ENCODE peak calls at places on chromosomes 12 and 14, in nine cellular contexts. One of them, this sample, is unnamed. For H3K27me3, the result is how much of the 10 kb centered on the place peaks cover.

GRCh38 chr14:66432334-66432733 is 53.8 kb upstream of the CCDC196 start:
- DNase-seq in K562: no peak
- DNase-seq in IMR-90: no peak
- DNase-seq in prostate gland: no peak
- DNase-seq in adrenal gland: no peak
- DNase-seq in stomach: no peak
- DNase-seq in suprapubic skin: no peak
- DNase-seq in transverse colon: no peak
- DNase-seq in thyroid gland: no peak
- DNase-seq in this sample: no peak

GRCh38 chr14:69842671-69843407 is 36.4 kb upstream of the SMOC1 start:
- DNase-seq in prostate gland: no peak
- DNase-seq in transverse colon: no peak
- DNase-seq in thyroid gland: no peak
- DNase-seq in IMR-90: no peak
- DNase-seq in adrenal gland: no peak
- DNase-seq in suprapubic skin: no peak
- DNase-seq in K562: no peak
- DNase-seq in stomach: no peak
- DNase-seq in this sample: no peak

GRCh38 chr14:104687601-104688504 is 1.6 kb upstream of the INF2 start:
- DNase-seq in transverse colon: peak
- DNase-seq in IMR-90: no peak
- DNase-seq in prostate gland: peak
- DNase-seq in thyroid gland: peak
- DNase-seq in K562: no peak
- DNase-seq in stomach: peak
- DNase-seq in suprapubic skin: no peak
- DNase-seq in adrenal gland: peak
- DNase-seq in this sample: peak

GRCh38 chr14:102408729-102409128 is 46.0 kb downstream of the TECPR2 start:
- DNase-seq in stomach: no peak
- DNase-seq in prostate gland: no peak
- DNase-seq in thyroid gland: peak
- DNase-seq in IMR-90: peak
- DNase-seq in K562: no peak
- DNase-seq in suprapubic skin: no peak
- DNase-seq in adrenal gland: no peak
- DNase-seq in transverse colon: no peak
- DNase-seq in this sample: peak

GRCh38 chr12:49189731-49190314 is 943 bp upstream of the TUBA1A start:
- DNase-seq in adrenal gland: peak
- DNase-seq in suprapubic skin: no peak
- DNase-seq in stomach: no peak
- DNase-seq in transverse colon: no peak
- DNase-seq in prostate gland: no peak
- DNase-seq in IMR-90: no peak
- DNase-seq in K562: no peak
- DNase-seq in thyroid gland: no peak
- DNase-seq in this sample: no peak

GRCh38 chr12:126668961-126669360 is 1598.0 kb upstream of the TMEM132C start:
- DNase-seq in adrenal gland: no peak
- DNase-seq in thyroid gland: no peak
- DNase-seq in transverse colon: no peak
- DNase-seq in stomach: no peak
- DNase-seq in prostate gland: no peak
- DNase-seq in K562: no peak
- DNase-seq in IMR-90: no peak
- DNase-seq in suprapubic skin: no peak
- DNase-seq in this sample: no peak

GRCh38 chr12:56872366-56872765 is 61.8 kb downstream of the SDR9C7 start:
- DNase-seq in stomach: no peak
- DNase-seq in K562: no peak
- DNase-seq in transverse colon: no peak
- DNase-seq in prostate gland: no peak
- DNase-seq in adrenal gland: no peak
- DNase-seq in suprapubic skin: no peak
- DNase-seq in IMR-90: peak
- DNase-seq in thyroid gland: no peak
- DNase-seq in this sample: no peak

GRCh38 chr12:131833896-131834641 is 5.9 kb downstream of the MMP17 start:
- DNase-seq in stomach: no peak
- DNase-seq in transverse colon: no peak
- DNase-seq in thyroid gland: no peak
- DNase-seq in IMR-90: peak
- DNase-seq in adrenal gland: no peak
- DNase-seq in prostate gland: no peak
- DNase-seq in K562: peak
- DNase-seq in suprapubic skin: peak
- DNase-seq in this sample: no peak

GRCh38 chr14:40213701-40214100 is 781.5 kb upstream of the FBXO33 start:
- DNase-seq in adrenal gland: no peak
- DNase-seq in transverse colon: no peak
- DNase-seq in K562: no peak
- DNase-seq in thyroid gland: no peak
- DNase-seq in stomach: no peak
- DNase-seq in IMR-90: no peak
- DNase-seq in suprapubic skin: no peak
- DNase-seq in prostate gland: no peak
- DNase-seq in this sample: no peak

GRCh38 chr14:81516941-81517797 is 16.5 kb downstream of the SEL1L start:
- DNase-seq in thyroid gland: peak
- DNase-seq in IMR-90: peak
- DNase-seq in adrenal gland: no peak
- DNase-seq in K562: no peak
- DNase-seq in stomach: no peak
- DNase-seq in prostate gland: peak
- DNase-seq in transverse colon: peak
- DNase-seq in suprapubic skin: no peak
- DNase-seq in this sample: no peak

GRCh38 chr12:52364061-52364460 is 3.2 kb downstream of the KRT85 start:
- DNase-seq in thyroid gland: no peak
- DNase-seq in K562: no peak
- DNase-seq in prostate gland: no peak
- DNase-seq in stomach: no peak
- DNase-seq in suprapubic skin: no peak
- DNase-seq in adrenal gland: no peak
- DNase-seq in IMR-90: no peak
- DNase-seq in transverse colon: no peak
- DNase-seq in this sample: no peak

GRCh38 chr12:93025145-93026103 is 96.3 kb upstream of the EEA1 start:
- DNase-seq in stomach: no peak
- DNase-seq in prostate gland: peak
- DNase-seq in suprapubic skin: no peak
- DNase-seq in transverse colon: no peak
- DNase-seq in IMR-90: peak
- DNase-seq in thyroid gland: no peak
- DNase-seq in K562: peak
- DNase-seq in adrenal gland: no peak
- DNase-seq in this sample: no peak

GRCh38 chr12:30694412-30694955 is 1.2 kb downstream of the IPO8 start:
- DNase-seq in IMR-90: peak
- DNase-seq in K562: no peak
- DNase-seq in prostate gland: no peak
- DNase-seq in transverse colon: no peak
- DNase-seq in thyroid gland: peak
- DNase-seq in stomach: no peak
- DNase-seq in suprapubic skin: no peak
- DNase-seq in adrenal gland: no peak
- DNase-seq in this sample: no peak

GRCh38 chr12:32444895-32445294 is 45.5 kb downstream of the FGD4 start:
- DNase-seq in thyroid gland: no peak
- DNase-seq in prostate gland: no peak
- DNase-seq in K562: no peak
- DNase-seq in adrenal gland: no peak
- DNase-seq in stomach: no peak
- DNase-seq in suprapubic skin: no peak
- DNase-seq in transverse colon: no peak
- DNase-seq in IMR-90: peak
- DNase-seq in this sample: no peak

GRCh38 chr12:87185367-87185766 is 843.8 kb downstream of the C12orf50 start:
- DNase-seq in prostate gland: no peak
- DNase-seq in transverse colon: no peak
- DNase-seq in thyroid gland: no peak
- DNase-seq in adrenal gland: no peak
- DNase-seq in stomach: no peak
- DNase-seq in K562: no peak
- DNase-seq in suprapubic skin: no peak
- DNase-seq in IMR-90: no peak
- DNase-seq in this sample: no peak

GRCh38 chr12:26361964-26362363 is 166.6 kb downstream of the SSPN start:
- DNase-seq in thyroid gland: no peak
- DNase-seq in stomach: no peak
- DNase-seq in IMR-90: no peak
- DNase-seq in K562: no peak
- DNase-seq in transverse colon: no peak
- DNase-seq in adrenal gland: no peak
- DNase-seq in suprapubic skin: no peak
- DNase-seq in prostate gland: no peak
- DNase-seq in this sample: no peak

GRCh38 chr12:25935355-25936144 is 22.9 kb upstream of the RASSF8 start:
- DNase-seq in adrenal gland: no peak
- DNase-seq in suprapubic skin: no peak
- DNase-seq in IMR-90: no peak
- DNase-seq in stomach: no peak
- DNase-seq in K562: no peak
- DNase-seq in transverse colon: no peak
- DNase-seq in prostate gland: no peak
- DNase-seq in thyroid gland: no peak
- DNase-seq in this sample: no peak

GRCh38 chr14:70755655-70756054 is 53.7 kb downstream of the MAP3K9 start:
- DNase-seq in IMR-90: no peak
- DNase-seq in prostate gland: peak
- DNase-seq in thyroid gland: no peak
- DNase-seq in transverse colon: no peak
- DNase-seq in adrenal gland: no peak
- DNase-seq in stomach: no peak
- DNase-seq in K562: no peak
- DNase-seq in suprapubic skin: no peak
- DNase-seq in this sample: no peak

GRCh38 chr12:4148418-4149056 is 125.0 kb upstream of the CCND2 start:
- DNase-seq in stomach: peak
- DNase-seq in IMR-90: no peak
- DNase-seq in prostate gland: no peak
- DNase-seq in transverse colon: peak
- DNase-seq in K562: no peak
- DNase-seq in suprapubic skin: no peak
- DNase-seq in adrenal gland: peak
- DNase-seq in thyroid gland: peak
- DNase-seq in this sample: no peak

GRCh38 chr14:100582496-100583165 is 4.6 kb downstream of the BEGAIN start:
- DNase-seq in prostate gland: no peak
- DNase-seq in suprapubic skin: no peak
- DNase-seq in K562: no peak
- DNase-seq in stomach: no peak
- DNase-seq in transverse colon: no peak
- DNase-seq in thyroid gland: no peak
- DNase-seq in IMR-90: no peak
- DNase-seq in adrenal gland: no peak
- DNase-seq in this sample: no peak

GRCh38 chr12:132066345-132066685 is 77.8 kb downstream of the DDX51 start:
- DNase-seq in adrenal gland: no peak
- DNase-seq in prostate gland: no peak
- DNase-seq in suprapubic skin: no peak
- DNase-seq in thyroid gland: no peak
- DNase-seq in transverse colon: peak
- DNase-seq in IMR-90: no peak
- DNase-seq in stomach: no peak
- DNase-seq in K562: no peak
- DNase-seq in this sample: no peak

DNA sequence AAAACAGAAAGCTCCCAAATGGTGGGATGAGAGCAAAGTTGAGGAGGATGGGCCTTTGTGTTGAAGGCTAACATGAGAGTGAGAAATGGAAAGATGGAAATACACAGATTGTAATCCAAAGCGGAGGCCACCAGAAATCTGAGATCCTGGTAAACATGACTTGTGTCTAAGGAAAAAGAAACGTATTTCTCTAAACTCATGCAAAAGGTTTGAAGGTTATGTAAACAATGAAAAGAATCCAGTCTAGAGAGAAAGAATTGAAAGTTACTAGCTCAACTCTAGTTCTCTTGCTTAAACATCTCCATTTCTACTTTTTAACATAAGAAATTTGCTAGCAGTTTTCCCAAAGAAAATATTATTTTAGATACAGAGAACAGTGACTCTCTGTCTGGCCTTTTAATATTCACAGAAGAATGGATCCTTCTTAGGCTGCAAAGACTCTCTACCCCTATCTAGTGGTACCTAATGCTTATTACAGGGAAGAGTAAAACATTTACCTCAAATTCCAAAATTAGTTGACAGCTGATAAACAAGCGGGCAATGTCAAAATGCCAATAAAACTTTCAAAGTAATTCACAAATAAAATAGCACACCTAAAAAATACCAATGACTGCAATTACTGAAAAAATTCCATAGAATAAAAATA is 75.8 kb upstream of the SOX5 start:
- DNase-seq in prostate gland: no peak
- DNase-seq in suprapubic skin: no peak
- DNase-seq in thyroid gland: no peak
- DNase-seq in IMR-90: peak
- DNase-seq in stomach: no peak
- DNase-seq in transverse colon: no peak
- DNase-seq in K562: peak
- DNase-seq in adrenal gland: no peak
- DNase-seq in this sample: no peak
- TF ChIP-seq CTCF in prostate gland: no peak
- TF ChIP-seq CTCF in suprapubic skin: no peak
- TF ChIP-seq CTCF in thyroid gland: no peak
- TF ChIP-seq CTCF in IMR-90: peak
- TF ChIP-seq CTCF in stomach: no peak
- TF ChIP-seq CTCF in transverse colon: no peak
- TF ChIP-seq CTCF in K562: peak
- TF ChIP-seq CTCF in adrenal gland: no peak
- TF ChIP-seq CTCF in this sample: no peak

GRCh38 chr12:69779928-69780327 is 41.3 kb downstream of the RAB3IP start:
- DNase-seq in prostate gland: no peak
- DNase-seq in K562: peak
- DNase-seq in adrenal gland: peak
- DNase-seq in IMR-90: peak
- DNase-seq in suprapubic skin: no peak
- DNase-seq in transverse colon: no peak
- DNase-seq in stomach: no peak
- DNase-seq in thyroid gland: no peak
- DNase-seq in this sample: no peak
- H3K27me3 ChIP-seq in prostate gland: under half
- H3K27me3 ChIP-seq in K562: under half
- H3K27me3 ChIP-seq in adrenal gland: under half
- H3K27me3 ChIP-seq in IMR-90: under half
- H3K27me3 ChIP-seq in suprapubic skin: under half
- H3K27me3 ChIP-seq in transverse colon: under half
- H3K27me3 ChIP-seq in stomach: under half
- H3K27me3 ChIP-seq in thyroid gland: under half
- H3K27me3 ChIP-seq in this sample: under half

GRCh38 chr12:120580787-120581723 is at the start of gene POP5:
- DNase-seq in K562: peak
- DNase-seq in IMR-90: peak
- DNase-seq in suprapubic skin: peak
- DNase-seq in transverse colon: peak
- DNase-seq in thyroid gland: peak
- DNase-seq in stomach: peak
- DNase-seq in adrenal gland: peak
- DNase-seq in prostate gland: peak
- DNase-seq in this sample: peak
- TF ChIP-seq POLR2A in K562: peak
- TF ChIP-seq POLR2A in IMR-90: no peak
- TF ChIP-seq POLR2A in suprapubic skin: no peak
- TF ChIP-seq POLR2A in transverse colon: peak
- TF ChIP-seq POLR2A in thyroid gland: peak
- TF ChIP-seq POLR2A in stomach: no peak
- TF ChIP-seq POLR2A in adrenal gland: peak
- TF ChIP-seq POLR2A in prostate gland: peak
- TF ChIP-seq POLR2A in this sample: peak

GRCh38 chr14:97298775-97299174 is 501.6 kb downstream of the VRK1 start:
- DNase-seq in K562: no peak
- DNase-seq in IMR-90: no peak
- DNase-seq in prostate gland: no peak
- DNase-seq in thyroid gland: no peak
- DNase-seq in adrenal gland: no peak
- DNase-seq in suprapubic skin: no peak
- DNase-seq in transverse colon: no peak
- DNase-seq in stomach: no peak
- DNase-seq in this sample: no peak
- TF ChIP-seq CTCF in K562: no peak
- TF ChIP-seq CTCF in IMR-90: no peak
- TF ChIP-seq CTCF in prostate gland: no peak
- TF ChIP-seq CTCF in thyroid gland: no peak
- TF ChIP-seq CTCF in adrenal gland: no peak
- TF ChIP-seq CTCF in suprapubic skin: no peak
- TF ChIP-seq CTCF in transverse colon: no peak
- TF ChIP-seq CTCF in stomach: no peak
- TF ChIP-seq CTCF in this sample: no peak

This sample was measured in gastrocnemius medialis.